ENCODE peak calls at places on chromosome 15, in eight cellular contexts. One of them, this sample, is unnamed.

GRCh38 chr15:87631093-87631492 is 625.4 kb downstream of the NTRK3 start:
- DNase-seq in right atrium auricular region: no peak
- DNase-seq in pancreas: no peak
- DNase-seq in foreskin fibroblast: no peak
- DNase-seq in left ventricle myocardium inferior: no peak
- DNase-seq in lower leg skin: no peak
- DNase-seq in tibial artery: no peak
- DNase-seq in BJ: no peak
- DNase-seq in this sample: no peak

GRCh38 chr15:101613130-101614000 is 38.8 kb downstream of the TM2D3 start:
- DNase-seq in left ventricle myocardium inferior: peak; percentile 90
- DNase-seq in BJ: no peak
- DNase-seq in tibial artery: peak; percentile 89
- DNase-seq in right atrium auricular region: peak; percentile 74
- DNase-seq in lower leg skin: peak; percentile 47
- DNase-seq in pancreas: peak; percentile 73
- DNase-seq in foreskin fibroblast: no peak
- DNase-seq in this sample: peak; percentile 48

GRCh38 chr15:78810377-78811123 is 714 bp downstream of the ADAMTS7 start:
- DNase-seq in BJ: no peak
- DNase-seq in left ventricle myocardium inferior: peak; percentile 72
- DNase-seq in right atrium auricular region: no peak
- DNase-seq in tibial artery: peak; percentile 74
- DNase-seq in lower leg skin: no peak
- DNase-seq in foreskin fibroblast: peak; percentile 12
- DNase-seq in pancreas: peak; percentile 77
- DNase-seq in this sample: peak; percentile 50

GRCh38 chr15:75866916-75867315 is 23.7 kb downstream of the UBE2Q2 start:
- DNase-seq in BJ: no peak
- DNase-seq in lower leg skin: no peak
- DNase-seq in foreskin fibroblast: no peak
- DNase-seq in tibial artery: no peak
- DNase-seq in right atrium auricular region: no peak
- DNase-seq in left ventricle myocardium inferior: no peak
- DNase-seq in pancreas: no peak
- DNase-seq in this sample: no peak

GRCh38 chr15:85318048-85318731 is 62.2 kb upstream of the AKAP13 start:
- DNase-seq in pancreas: no peak
- DNase-seq in lower leg skin: peak; percentile 29
- DNase-seq in tibial artery: no peak
- DNase-seq in foreskin fibroblast: peak; percentile 94
- DNase-seq in left ventricle myocardium inferior: no peak
- DNase-seq in BJ: peak; percentile 89
- DNase-seq in right atrium auricular region: no peak
- DNase-seq in this sample: peak; percentile 99

GRCh38 chr15:62649793-62650420 is 392.6 kb upstream of the TPM1 start:
- DNase-seq in right atrium auricular region: no peak
- DNase-seq in pancreas: no peak
- DNase-seq in lower leg skin: no peak
- DNase-seq in tibial artery: no peak
- DNase-seq in left ventricle myocardium inferior: no peak
- DNase-seq in foreskin fibroblast: peak; percentile 38
- DNase-seq in BJ: no peak
- DNase-seq in this sample: peak; percentile 58

GRCh38 chr15:99425666-99426301 is 140.0 kb upstream of the MEF2A start:
- DNase-seq in foreskin fibroblast: no peak
- DNase-seq in pancreas: peak; percentile 45
- DNase-seq in tibial artery: peak; percentile 66
- DNase-seq in BJ: no peak
- DNase-seq in lower leg skin: no peak
- DNase-seq in left ventricle myocardium inferior: peak; percentile 28
- DNase-seq in right atrium auricular region: no peak
- DNase-seq in this sample: no peak

GRCh38 chr15:38899300-38899699 is 334.7 kb upstream of the RASGRP1 start:
- DNase-seq in BJ: no peak
- DNase-seq in lower leg skin: no peak
- DNase-seq in left ventricle myocardium inferior: no peak
- DNase-seq in tibial artery: no peak
- DNase-seq in foreskin fibroblast: no peak
- DNase-seq in right atrium auricular region: no peak
- DNase-seq in pancreas: no peak
- DNase-seq in this sample: no peak

GRCh38 chr15:85533949-85534543 is 153.6 kb downstream of the AKAP13 start:
- DNase-seq in pancreas: no peak
- DNase-seq in tibial artery: no peak
- DNase-seq in right atrium auricular region: no peak
- DNase-seq in lower leg skin: no peak
- DNase-seq in BJ: no peak
- DNase-seq in left ventricle myocardium inferior: no peak
- DNase-seq in foreskin fibroblast: no peak
- DNase-seq in this sample: no peak

GRCh38 chr15:39270976-39271375 is 309.9 kb upstream of the THBS1 start:
- DNase-seq in tibial artery: no peak
- DNase-seq in left ventricle myocardium inferior: no peak
- DNase-seq in right atrium auricular region: no peak
- DNase-seq in pancreas: no peak
- DNase-seq in BJ: peak; percentile 94
- DNase-seq in foreskin fibroblast: peak; percentile 86
- DNase-seq in lower leg skin: no peak
- DNase-seq in this sample: peak; percentile 72

DNA sequence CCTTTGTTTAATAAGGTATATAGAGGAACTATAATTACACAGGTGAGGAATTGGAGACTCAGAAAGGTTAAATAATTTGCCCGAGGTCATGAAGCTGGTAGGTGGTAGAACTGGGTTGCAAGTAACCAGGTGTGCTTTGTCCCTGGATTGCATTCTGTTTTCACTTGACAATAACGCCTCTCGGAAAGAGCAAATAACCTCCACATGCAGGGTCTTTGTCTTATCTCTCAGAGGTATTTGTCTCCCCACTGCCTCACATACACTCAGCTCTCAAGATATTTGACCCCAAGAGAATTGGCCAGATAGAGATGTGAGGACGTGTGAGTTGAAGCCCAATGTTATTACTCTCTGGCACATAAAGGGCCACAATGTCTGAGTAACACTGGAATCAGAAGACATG is 320.9 kb upstream of the ONECUT1 start:
- DNase-seq in right atrium auricular region: no peak
- DNase-seq in foreskin fibroblast: no peak
- DNase-seq in pancreas: no peak
- DNase-seq in left ventricle myocardium inferior: no peak
- DNase-seq in lower leg skin: no peak
- DNase-seq in BJ: no peak
- DNase-seq in tibial artery: no peak
- DNase-seq in this sample: no peak
- H3K4me3 ChIP-seq in right atrium auricular region: no peak overlapping the region
- H3K4me3 ChIP-seq in foreskin fibroblast: no peak overlapping the region
- H3K4me3 ChIP-seq in pancreas: no peak overlapping the region
- H3K4me3 ChIP-seq in left ventricle myocardium inferior: no peak overlapping the region
- H3K4me3 ChIP-seq in lower leg skin: no peak overlapping the region
- H3K4me3 ChIP-seq in BJ: no peak overlapping the region
- H3K4me3 ChIP-seq in tibial artery: no peak overlapping the region
- H3K4me3 ChIP-seq in this sample: no peak overlapping the region

GRCh38 chr15:92272106-92272505 is 121.6 kb upstream of the ST8SIA2 start:
- DNase-seq in foreskin fibroblast: no peak
- DNase-seq in lower leg skin: no peak
- DNase-seq in left ventricle myocardium inferior: no peak
- DNase-seq in tibial artery: no peak
- DNase-seq in right atrium auricular region: no peak
- DNase-seq in pancreas: no peak
- DNase-seq in BJ: no peak
- DNase-seq in this sample: no peak

GRCh38 chr15:92273732-92274131 is 119.9 kb upstream of the ST8SIA2 start:
- DNase-seq in tibial artery: no peak
- DNase-seq in lower leg skin: no peak
- DNase-seq in left ventricle myocardium inferior: no peak
- DNase-seq in pancreas: no peak
- DNase-seq in BJ: no peak
- DNase-seq in foreskin fibroblast: no peak
- DNase-seq in right atrium auricular region: no peak
- DNase-seq in this sample: no peak

GRCh38 chr15:92273286-92273685 is 120.4 kb upstream of the ST8SIA2 start:
- DNase-seq in BJ: no peak
- DNase-seq in tibial artery: no peak
- DNase-seq in right atrium auricular region: no peak
- DNase-seq in pancreas: no peak
- DNase-seq in left ventricle myocardium inferior: no peak
- DNase-seq in lower leg skin: no peak
- DNase-seq in foreskin fibroblast: no peak
- DNase-seq in this sample: no peak

DNA sequence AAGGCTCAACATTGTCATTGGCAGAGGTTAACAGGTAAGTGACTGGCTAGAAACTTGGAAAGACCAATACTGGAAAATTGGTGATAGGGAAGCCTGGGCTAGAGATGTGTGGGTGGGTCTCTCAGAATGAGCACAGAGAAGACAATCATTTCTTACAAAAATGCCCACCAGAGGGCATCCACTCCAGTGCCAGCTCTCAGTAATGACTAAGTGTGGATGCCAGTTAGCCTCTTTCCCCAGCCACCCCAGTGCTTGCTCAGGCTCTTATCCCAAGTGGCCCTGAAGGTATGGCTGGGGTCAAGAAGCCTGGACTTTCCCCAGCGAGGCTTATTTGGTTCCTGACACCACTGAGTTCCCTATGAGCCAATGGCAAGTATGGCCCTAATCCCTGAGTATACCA is 115.9 kb upstream of the ST8SIA2 start:
- DNase-seq in left ventricle myocardium inferior: no peak
- DNase-seq in lower leg skin: no peak
- DNase-seq in BJ: no peak
- DNase-seq in tibial artery: no peak
- DNase-seq in pancreas: no peak
- DNase-seq in right atrium auricular region: no peak
- DNase-seq in foreskin fibroblast: no peak
- DNase-seq in this sample: no peak
- TF ChIP-seq CTCF in left ventricle myocardium inferior: peak; percentile 59
- TF ChIP-seq CTCF in lower leg skin: no peak
- TF ChIP-seq CTCF in BJ: no peak
- TF ChIP-seq CTCF in tibial artery: no peak
- TF ChIP-seq CTCF in pancreas: no peak
- TF ChIP-seq CTCF in right atrium auricular region: peak; percentile 61
- TF ChIP-seq CTCF in foreskin fibroblast: no peak
- TF ChIP-seq CTCF in this sample: no peak

DNA sequence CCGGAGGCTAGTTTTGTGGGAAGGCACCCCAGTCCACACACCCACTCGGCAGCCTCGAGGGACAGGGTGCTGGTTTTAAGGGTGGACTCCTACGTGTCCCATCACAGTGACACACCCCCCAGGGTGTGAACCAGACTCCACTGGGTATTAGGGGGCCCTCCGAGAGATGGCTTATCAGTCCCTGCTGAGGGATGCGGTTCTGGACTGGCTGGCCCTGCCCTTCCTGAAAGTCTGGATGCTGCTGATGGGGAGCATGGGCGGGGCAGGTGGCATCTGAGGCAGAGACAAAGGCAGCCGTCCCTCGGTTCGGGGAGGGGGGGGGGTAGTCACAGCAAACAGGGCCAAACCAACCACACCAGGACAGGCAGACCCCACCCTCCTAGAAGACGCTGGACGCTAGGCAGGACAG is 939 bp upstream of the ULK3 start:
- DNase-seq in left ventricle myocardium inferior: no peak
- DNase-seq in foreskin fibroblast: no peak
- DNase-seq in tibial artery: no peak
- DNase-seq in pancreas: no peak
- DNase-seq in BJ: no peak
- DNase-seq in right atrium auricular region: no peak
- DNase-seq in lower leg skin: no peak
- DNase-seq in this sample: no peak
- H3K4me3 ChIP-seq in left ventricle myocardium inferior: peak overlapping the region; percentile 96
- H3K4me3 ChIP-seq in foreskin fibroblast: no peak overlapping the region
- H3K4me3 ChIP-seq in tibial artery: peak overlapping the region; percentile 89
- H3K4me3 ChIP-seq in pancreas: no peak overlapping the region
- H3K4me3 ChIP-seq in BJ: no peak overlapping the region
- H3K4me3 ChIP-seq in right atrium auricular region: no peak overlapping the region
- H3K4me3 ChIP-seq in lower leg skin: no peak overlapping the region
- H3K4me3 ChIP-seq in this sample: no peak overlapping the region

GRCh38 chr15:91515188-91515754 is 338.2 kb upstream of the SLCO3A1 start:
- DNase-seq in lower leg skin: peak; percentile 55
- DNase-seq in foreskin fibroblast: peak; percentile 67
- DNase-seq in right atrium auricular region: peak; percentile 67
- DNase-seq in left ventricle myocardium inferior: peak; percentile 63
- DNase-seq in BJ: peak; percentile 36
- DNase-seq in tibial artery: no peak
- DNase-seq in pancreas: no peak
- DNase-seq in this sample: peak; percentile 42

GRCh38 chr15:91520848-91521247 is 332.7 kb upstream of the SLCO3A1 start:
- DNase-seq in foreskin fibroblast: no peak
- DNase-seq in right atrium auricular region: no peak
- DNase-seq in lower leg skin: no peak
- DNase-seq in pancreas: no peak
- DNase-seq in left ventricle myocardium inferior: no peak
- DNase-seq in BJ: no peak
- DNase-seq in tibial artery: no peak
- DNase-seq in this sample: no peak

GRCh38 chr15:91517491-91518200 is 335.9 kb upstream of the SLCO3A1 start:
- DNase-seq in tibial artery: no peak
- DNase-seq in left ventricle myocardium inferior: no peak
- DNase-seq in pancreas: no peak
- DNase-seq in foreskin fibroblast: no peak
- DNase-seq in BJ: no peak
- DNase-seq in right atrium auricular region: no peak
- DNase-seq in lower leg skin: no peak
- DNase-seq in this sample: no peak

GRCh38 chr15:91521996-91522395 is 331.5 kb upstream of the SLCO3A1 start:
- DNase-seq in BJ: no peak
- DNase-seq in lower leg skin: no peak
- DNase-seq in right atrium auricular region: no peak
- DNase-seq in pancreas: no peak
- DNase-seq in tibial artery: no peak
- DNase-seq in foreskin fibroblast: peak; percentile 14
- DNase-seq in left ventricle myocardium inferior: no peak
- DNase-seq in this sample: no peak

DNA sequence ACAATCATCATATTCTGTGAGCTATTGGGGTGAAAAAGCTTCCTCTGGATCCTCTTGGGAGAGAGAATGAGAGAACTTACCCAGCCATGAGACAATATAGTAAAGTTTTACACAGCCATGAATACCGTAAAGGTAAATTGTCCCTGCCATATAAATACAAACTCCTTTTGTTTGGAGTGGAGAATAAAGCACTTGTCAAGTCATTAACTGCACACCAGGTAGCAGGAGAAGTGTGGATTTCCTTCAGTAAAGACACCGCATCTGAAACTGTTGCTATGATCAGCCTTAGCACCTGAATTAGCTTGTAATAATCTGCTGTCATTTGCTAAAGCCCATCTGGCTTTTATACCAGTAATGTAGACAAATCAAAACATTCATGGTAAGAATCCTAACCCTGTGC is 336.6 kb upstream of the SLCO3A1 start:
- DNase-seq in tibial artery: no peak
- DNase-seq in pancreas: no peak
- DNase-seq in foreskin fibroblast: no peak
- DNase-seq in lower leg skin: no peak
- DNase-seq in BJ: no peak
- DNase-seq in left ventricle myocardium inferior: no peak
- DNase-seq in right atrium auricular region: no peak
- DNase-seq in this sample: no peak
- TF ChIP-seq CTCF in tibial artery: no peak
- TF ChIP-seq CTCF in pancreas: no peak
- TF ChIP-seq CTCF in foreskin fibroblast: no peak
- TF ChIP-seq CTCF in lower leg skin: no peak
- TF ChIP-seq CTCF in BJ: no peak
- TF ChIP-seq CTCF in left ventricle myocardium inferior: no peak
- TF ChIP-seq CTCF in right atrium auricular region: no peak
- TF ChIP-seq CTCF in this sample: no peak